ENCODE peak calls at places on chromosomes 7 and 10, in six cellular contexts. Z, H, C, B, T and L are unnamed samples.

GRCh38 chr10:110827410-110827809 is 44.3 kb upstream of the PDCD4 start:
- DNase-seq in H (no peak), T (no peak), C (peak; percentile 82), B (no peak), Z (no peak), L (no peak)

GRCh38 chr10:43390791-43391190 is 18.2 kb downstream of the HNRNPF start:
- DNase-seq in T (peak; percentile 38), Z (no peak), C (peak; percentile 49), H (no peak), B (no peak), L (peak; percentile 48)

GRCh38 chr10:100100651-100101525 is 19.2 kb upstream of the CPN1 start:
- DNase-seq in T (peak; percentile 25), B (no peak), C (peak; percentile 42), Z (no peak), H (no peak), L (peak; percentile 52)

GRCh38 chr7:44735403-44736165 is 13.1 kb upstream of the ZMIZ2 start:
- DNase-seq in B (no peak), H (peak; percentile 100), T (peak; percentile 97), C (peak; percentile 99), Z (no peak), L (peak; percentile 98)

GRCh38 chr7:54260868-54261475 is 281.2 kb upstream of the VSTM2A start:
- DNase-seq in H (peak; percentile 84), T (no peak), C (no peak), B (no peak), Z (no peak), L (peak; percentile 97)

GRCh38 chr7:151705744-151706567 is 171.0 kb downstream of the PRKAG2 start:
- DNase-seq in H (no peak), T (peak; percentile 45), B (no peak), Z (no peak), C (peak; percentile 52), L (peak; percentile 87)

GRCh38 chr10:29788113-29788512 is 153.3 kb upstream of the SVIL start:
- DNase-seq in T (no peak), H (no peak), B (no peak), Z (no peak), C (no peak), L (no peak)

GRCh38 chr7:143396625-143397556 is 11.8 kb downstream of the EPHA1 start:
- DNase-seq in T (no peak), C (peak; percentile 46), Z (no peak), B (no peak), H (no peak), L (no peak)

GRCh38 chr7:159091041-159091440 is 53.6 kb downstream of the VIPR2 start:
- DNase-seq in Z (peak; percentile 55), H (no peak), C (no peak), B (no peak), T (no peak), L (no peak)

GRCh38 chr10:95183451-95184230 is 10.4 kb upstream of the ACSM6 start:
- DNase-seq in T (peak; percentile 67), B (no peak), C (peak; percentile 71), H (peak; percentile 8), Z (peak; percentile 96), L (peak; percentile 92)

GRCh38 chr10:14603539-14604102 is 171.1 kb downstream of the FAM107B start:
- DNase-seq in Z (no peak), B (no peak), T (no peak), C (no peak), H (no peak), L (no peak)

GRCh38 chr7:32219416-32219815 is 149.2 kb upstream of the PDE1C start:
- DNase-seq in B (no peak), T (no peak), H (no peak), Z (no peak), C (no peak), L (no peak)

GRCh38 chr7:29189743-29190201 is 4.8 kb upstream of the CHN2 start:
- DNase-seq in B (peak; percentile 1), Z (no peak), C (no peak), H (no peak), T (peak; percentile 9), L (peak; percentile 55)

GRCh38 chr10:24254180-24254579 is 45.2 kb downstream of the KIAA1217 start:
- DNase-seq in B (no peak), T (no peak), Z (no peak), H (no peak), C (peak; percentile 40), L (peak; percentile 42)

GRCh38 chr7:159042639-159043101 is 102.0 kb downstream of the VIPR2 start:
- DNase-seq in T (no peak), B (no peak), H (no peak), Z (peak; percentile 62), C (no peak), L (no peak)

GRCh38 chr7:47119408-47119807 is 462.5 kb downstream of the TNS3 start:
- DNase-seq in B (no peak), Z (no peak), T (no peak), C (no peak), H (no peak), L (no peak)

GRCh38 chr7:8065356-8065813 is 96.8 kb downstream of the GLCCI1 start:
- DNase-seq in H (peak; percentile 64), C (peak; percentile 88), Z (no peak), B (no peak), T (peak; percentile 90), L (no peak)

GRCh38 chr7:100963386-100963785 is 6.0 kb upstream of the MUC12 start:
- DNase-seq in B (no peak), C (no peak), H (no peak), T (no peak), Z (no peak), L (no peak)

GRCh38 chr10:72332423-72333110 is 22.2 kb downstream of the DNAJB12 start:
- DNase-seq in Z (no peak), T (no peak), H (no peak), B (no peak), C (no peak), L (no peak)

GRCh38 chr7:129224251-129225205 is at the start of gene AHCYL2:
- DNase-seq in Z (peak; percentile 99), H (peak; percentile 83), B (peak; percentile 88), T (peak; percentile 96), C (peak; percentile 96), L (peak; percentile 99)

GRCh38 chr10:43960477-43960876 is 311.8 kb upstream of the ZNF32 start:
- DNase-seq in Z (peak; percentile 53), B (no peak), H (no peak), C (no peak), T (no peak), L (no peak)

GRCh38 chr10:79246606-79247275 is 100.5 kb upstream of the PPIF start:
- DNase-seq in C (no peak), Z (no peak), H (no peak), B (no peak), T (no peak), L (no peak)

GRCh38 chr7:112331495-112331894 is 118.8 kb upstream of the IFRD1 start:
- DNase-seq in H (no peak), T (no peak), B (no peak), C (no peak), Z (no peak), L (no peak)

GRCh38 chr10:100325164-100325563 is 4.9 kb downstream of the PKD2L1 start:
- DNase-seq in B (no peak), Z (no peak), C (no peak), H (no peak), T (no peak), L (no peak)